ENCODE peak calls at places on chromosomes 13 and 19, in six cellular contexts. V is fibroblast of lung, N is HepG2, F is GM23338, X is IMR-90, D is A549. P is an unnamed sample.

GRCh38 chr13:114002009-114002544 is 28.2 kb upstream of the C13orf46 start:
- DNase-seq in F (peak; percentile 34), V (no peak), X (no peak), N (no peak), D (no peak), P (no peak)

GRCh38 chr13:49287995-49288394 is 40.3 kb downstream of the CDADC1 start:
- DNase-seq in F (no peak), D (no peak), N (no peak), X (no peak), V (no peak), P (no peak)

GRCh38 chr13:25881136-25881926 is 170.5 kb downstream of the SHISA2 start:
- DNase-seq in D (no peak), F (no peak), V (peak; percentile 77), N (no peak), X (no peak), P (no peak)

GRCh38 chr13:63497601-63498000 is 2082.0 kb upstream of the PCDH20 start:
- DNase-seq in F (no peak), D (no peak), N (no peak), V (peak; percentile 13), X (peak; percentile 41), P (no peak)

GRCh38 chr19:29624489-29625210 is 18.6 kb downstream of the POP4 start:
- DNase-seq in D (no peak), X (peak; percentile 4), N (no peak), F (peak; percentile 39), V (peak; percentile 25), P (no peak)

GRCh38 chr13:77219401-77219800 is 107.5 kb downstream of the MYCBP2 start:
- DNase-seq in D (no peak), N (no peak), X (no peak), V (no peak), F (no peak), P (no peak)

GRCh38 chr13:90201198-90201597 is 1146.3 kb upstream of the MIR17HG start:
- DNase-seq in X (no peak), F (no peak), V (peak; percentile 26), D (no peak), N (no peak), P (peak; percentile 44)

GRCh38 chr19:34351382-34351802 is 13.6 kb upstream of the GPI start:
- DNase-seq in V (no peak), D (peak; percentile 49), F (no peak), N (no peak), X (no peak), P (no peak)

GRCh38 chr13:80151016-80151415 is 189.9 kb downstream of the SPRY2 start:
- DNase-seq in D (no peak), X (peak; percentile 23), N (no peak), V (peak; percentile 49), F (no peak), P (no peak)

GRCh38 chr19:29320611-29321010 is 107.7 kb upstream of the UQCRFS1 start:
- DNase-seq in N (no peak), D (no peak), X (no peak), V (no peak), F (no peak), P (no peak)

GRCh38 chr19:18972301-18972831 is 31.3 kb upstream of the HOMER3 start:
- DNase-seq in V (peak; percentile 11), F (no peak), X (peak; percentile 31), N (no peak), D (no peak), P (no peak)

GRCh38 chr19:55688422-55689218 is 13.6 kb downstream of the EPN1 start:
- DNase-seq in V (no peak), F (no peak), D (no peak), X (no peak), N (no peak), P (no peak)

GRCh38 chr13:20198781-20199180 is 6.0 kb upstream of the GJB2 start:
- DNase-seq in F (no peak), X (no peak), N (peak; percentile 38), D (no peak), V (peak; percentile 84), P (no peak)

GRCh38 chr19:35247526-35248309 is 1.1 kb upstream of the LSR start:
- DNase-seq in D (peak; percentile 64), V (no peak), N (peak; percentile 87), F (peak; percentile 99), X (no peak), P (peak; percentile 83)

GRCh38 chr19:11373166-11373884 is 1.1 kb upstream of the SWSAP1 start:
- DNase-seq in F (peak; percentile 84), X (no peak), N (no peak), V (peak; percentile 36), D (no peak), P (no peak)

GRCh38 chr13:45954861-45955595 is 97.5 kb downstream of the ZC3H13 start:
- DNase-seq in N (no peak), D (no peak), V (no peak), F (no peak), X (no peak), P (no peak)

GRCh38 chr19:18292810-18293641 is 11.6 kb upstream of the JUND start:
- DNase-seq in F (peak; percentile 97), N (peak; percentile 75), V (peak; percentile 84), X (peak; percentile 57), D (peak; percentile 92), P (no peak)

GRCh38 chr13:30111810-30112209 is 195.5 kb downstream of the KATNAL1 start:
- DNase-seq in X (no peak), F (peak; percentile 54), V (no peak), D (peak; percentile 6), N (peak; percentile 20), P (no peak)

GRCh38 chr13:68190826-68191225 is 960.7 kb upstream of the PCDH9 start:
- DNase-seq in N (peak; percentile 1), V (peak; percentile 83), X (no peak), F (no peak), D (peak; percentile 48), P (peak; percentile 91)

GRCh38 chr13:49308104-49308875 is 60.6 kb downstream of the CDADC1 start:
- DNase-seq in F (no peak), D (no peak), V (peak; percentile 55), X (peak; percentile 66), N (peak; percentile 63), P (peak; percentile 23)

DNA sequence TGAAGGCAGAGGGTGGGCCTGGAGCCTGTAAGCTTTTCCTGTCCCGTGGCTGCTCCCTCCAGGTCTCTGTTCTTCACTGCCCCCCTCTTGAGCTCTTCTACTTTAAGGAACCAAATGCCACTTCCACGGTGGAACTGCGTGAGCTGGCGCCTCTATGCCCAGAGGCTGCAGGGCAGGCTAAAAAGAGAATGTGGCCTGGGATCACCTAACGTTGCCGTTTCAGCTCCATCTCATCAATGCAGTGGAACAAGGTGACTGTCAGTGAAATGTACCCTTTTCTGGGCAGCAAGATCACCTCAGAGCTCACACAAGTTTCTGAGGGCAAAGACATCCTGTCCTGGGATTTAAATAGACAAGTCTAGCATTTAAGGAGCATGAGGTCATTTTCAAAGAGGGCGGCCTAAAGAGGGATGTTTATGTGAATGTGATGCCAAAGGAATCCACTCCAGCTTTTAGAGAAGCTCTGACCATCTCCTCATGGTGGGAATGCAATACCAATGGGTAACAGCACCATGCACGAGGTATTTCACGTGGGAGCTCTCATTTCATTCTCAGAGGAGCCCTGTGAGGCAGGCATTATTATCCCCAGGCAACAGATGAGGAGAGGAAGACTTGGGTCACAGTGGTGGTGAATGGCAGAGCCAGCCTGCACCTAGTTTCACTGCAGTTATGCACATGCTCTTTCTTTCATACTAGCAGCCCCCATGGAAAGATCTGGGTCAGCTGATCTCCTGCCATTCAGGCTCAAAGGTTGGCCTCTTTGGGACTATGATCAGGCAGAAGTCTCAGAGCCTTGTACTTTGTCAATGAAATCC is 39.3 kb downstream of the RGCC start:
- DNase-seq in D (no peak), F (no peak), X (peak; percentile 95), N (no peak), V (peak; percentile 79), P (no peak)
- H3K4me1 ChIP-seq in D (no peaks in the 10 kb centered on the region), F (no peaks in the 10 kb centered on the region), X (peaks cover 16% of the 10 kb centered on the region), N (peaks cover 46% of the 10 kb centered on the region), V (peaks cover 5% of the 10 kb centered on the region), P (peaks cover 10% of the 10 kb centered on the region)

GRCh38 chr19:1410789-1411188 is 3.4 kb downstream of the DAZAP1 start:
- DNase-seq in F (no peak), X (no peak), N (no peak), D (no peak), V (no peak), P (no peak)
- H3K4me1 ChIP-seq in F (peaks cover 26% of the 10 kb centered on the region), X (peaks cover 31% of the 10 kb centered on the region), N (peaks cover 67% of the 10 kb centered on the region), D (peaks cover 27% of the 10 kb centered on the region), V (peaks cover 33% of the 10 kb centered on the region), P (peaks cover 6% of the 10 kb centered on the region)

GRCh38 chr19:5955638-5955935 is 22.4 kb downstream of the RANBP3 start:
- DNase-seq in X (peak; percentile 47), F (no peak), V (peak; percentile 62), N (no peak), D (no peak), P (no peak)

GRCh38 chr19:5958074-5958850 is 19.7 kb downstream of the RANBP3 start:
- DNase-seq in N (no peak), D (no peak), V (no peak), X (no peak), F (no peak), P (no peak)

GRCh38 chr19:5957132-5957531 is 20.8 kb downstream of the RANBP3 start:
- DNase-seq in N (no peak), V (peak; percentile 69), F (no peak), D (no peak), X (peak; percentile 62), P (no peak)

GRCh38 chr19:5956323-5956722 is 21.6 kb downstream of the RANBP3 start:
- DNase-seq in D (no peak), F (no peak), N (no peak), X (no peak), V (no peak), P (no peak)

DNA sequence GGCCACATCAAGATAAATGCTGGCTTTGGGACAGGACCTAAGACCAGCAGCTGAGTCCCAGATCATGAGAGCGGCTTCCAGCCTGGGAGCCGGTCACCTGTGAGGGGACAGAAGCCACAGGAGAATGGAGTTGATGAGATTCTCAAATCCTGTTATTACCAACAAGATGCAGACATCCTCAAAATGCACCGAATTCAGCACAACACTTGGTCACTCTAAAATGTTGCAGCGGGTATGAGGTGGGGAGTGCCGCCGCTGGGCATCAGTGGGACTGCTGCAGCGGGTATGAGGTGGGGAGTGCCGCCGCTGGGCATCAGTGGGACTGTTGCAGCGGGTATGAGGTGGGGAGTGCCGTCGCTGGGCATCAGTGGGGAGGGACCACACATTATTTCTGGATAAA is 21.2 kb downstream of the RANBP3 start:
- DNase-seq in N (no peak), D (no peak), F (no peak), X (no peak), V (no peak), P (no peak)
- H3K4me1 ChIP-seq in N (peaks cover 95% of the 10 kb centered on the region), D (peaks cover 30% of the 10 kb centered on the region), F (peaks cover 72% of the 10 kb centered on the region), X (peaks cover 57% of the 10 kb centered on the region), V (peaks cover 42% of the 10 kb centered on the region), P (no peaks in the 10 kb centered on the region)

GRCh38 chr13:61192826-61193225 is 222.8 kb downstream of the PCDH20 start:
- DNase-seq in V (no peak), X (no peak), N (no peak), F (no peak), D (no peak), P (peak; percentile 7)

GRCh38 chr13:61183670-61184069 is 232.0 kb downstream of the PCDH20 start:
- DNase-seq in D (no peak), N (no peak), V (no peak), F (no peak), X (no peak), P (no peak)

GRCh38 chr13:61188057-61188456 is 227.6 kb downstream of the PCDH20 start:
- DNase-seq in X (no peak), V (no peak), D (no peak), N (no peak), F (no peak), P (no peak)

DNA sequence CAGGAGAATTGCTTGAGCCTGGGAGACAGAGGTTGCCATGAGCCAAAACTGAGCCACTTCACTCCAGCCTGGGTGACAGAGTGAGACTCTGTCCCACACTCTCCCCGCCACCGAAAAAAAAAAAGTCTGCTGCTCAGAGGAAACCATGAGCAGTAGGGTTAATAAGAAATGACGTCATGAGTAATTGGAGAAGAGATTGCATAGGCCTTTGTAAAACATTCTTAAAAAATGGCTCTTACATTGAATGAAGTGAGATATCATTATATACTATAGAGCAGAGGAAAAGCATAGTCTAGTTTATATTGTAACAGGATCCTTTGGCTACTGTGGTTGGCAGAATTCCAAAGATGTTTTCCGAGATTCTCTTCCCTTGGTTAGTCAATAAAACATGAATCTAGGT is 228.2 kb downstream of the PCDH20 start:
- DNase-seq in D (no peak), F (no peak), X (no peak), V (no peak), N (no peak), P (no peak)
- H3K4me1 ChIP-seq in D (no peaks in the 10 kb centered on the region), F (peaks cover 44% of the 10 kb centered on the region), X (no peaks in the 10 kb centered on the region), V (no peaks in the 10 kb centered on the region), N (no peaks in the 10 kb centered on the region), P (no peaks in the 10 kb centered on the region)